ENCODE peak calls at places on chromosomes 3 and 15, in eight cellular contexts. One of them, this sample, is unnamed. For H3K4me1, the result is how much of the 10 kb centered on the place peaks cover.

GRCh38 chr15:44084728-44085127 is 110.3 kb downstream of the FRMD5 start:
- DNase-seq in lung: no peak
- DNase-seq in mesendoderm: no peak
- DNase-seq in neural progenitor cell: no peak
- DNase-seq in mesenchymal stem cell: no peak
- DNase-seq in Panc1: no peak
- DNase-seq in CD4-positive, alpha-beta memory T cell: no peak
- DNase-seq in stomach: no peak
- DNase-seq in this sample: no peak

GRCh38 chr3:131067983-131068382 is 41.3 kb downstream of the NEK11 start:
- DNase-seq in lung: no peak
- DNase-seq in mesenchymal stem cell: no peak
- DNase-seq in stomach: no peak
- DNase-seq in mesendoderm: no peak
- DNase-seq in neural progenitor cell: no peak
- DNase-seq in CD4-positive, alpha-beta memory T cell: no peak
- DNase-seq in Panc1: no peak
- DNase-seq in this sample: no peak

GRCh38 chr15:56496635-56497034 is 31.7 kb upstream of the MNS1 start:
- DNase-seq in lung: no peak
- DNase-seq in mesendoderm: peak
- DNase-seq in Panc1: peak
- DNase-seq in stomach: no peak
- DNase-seq in neural progenitor cell: peak
- DNase-seq in mesenchymal stem cell: peak
- DNase-seq in CD4-positive, alpha-beta memory T cell: peak
- DNase-seq in this sample: peak

GRCh38 chr15:80403712-80404056 is 498 bp upstream of the ARNT2 start:
- DNase-seq in stomach: no peak
- DNase-seq in lung: no peak
- DNase-seq in CD4-positive, alpha-beta memory T cell: no peak
- DNase-seq in Panc1: no peak
- DNase-seq in neural progenitor cell: peak
- DNase-seq in mesenchymal stem cell: no peak
- DNase-seq in mesendoderm: peak
- DNase-seq in this sample: no peak

GRCh38 chr3:183193762-183194701 is 31.5 kb upstream of the LAMP3 start:
- DNase-seq in mesenchymal stem cell: no peak
- DNase-seq in Panc1: no peak
- DNase-seq in mesendoderm: no peak
- DNase-seq in lung: no peak
- DNase-seq in neural progenitor cell: no peak
- DNase-seq in stomach: no peak
- DNase-seq in CD4-positive, alpha-beta memory T cell: no peak
- DNase-seq in this sample: no peak

GRCh38 chr15:78909791-78910228 is 35.0 kb downstream of the CTSH start:
- DNase-seq in neural progenitor cell: peak
- DNase-seq in stomach: no peak
- DNase-seq in lung: no peak
- DNase-seq in mesendoderm: peak
- DNase-seq in CD4-positive, alpha-beta memory T cell: peak
- DNase-seq in mesenchymal stem cell: peak
- DNase-seq in Panc1: no peak
- DNase-seq in this sample: peak

GRCh38 chr15:66154581-66154980 is 99.0 kb downstream of the MEGF11 start:
- DNase-seq in CD4-positive, alpha-beta memory T cell: no peak
- DNase-seq in mesenchymal stem cell: no peak
- DNase-seq in mesendoderm: no peak
- DNase-seq in Panc1: no peak
- DNase-seq in stomach: no peak
- DNase-seq in neural progenitor cell: no peak
- DNase-seq in lung: no peak
- DNase-seq in this sample: no peak

GRCh38 chr3:58660998-58661397 is 5.6 kb downstream of the FAM3D start:
- DNase-seq in mesendoderm: no peak
- DNase-seq in CD4-positive, alpha-beta memory T cell: no peak
- DNase-seq in lung: no peak
- DNase-seq in neural progenitor cell: no peak
- DNase-seq in stomach: no peak
- DNase-seq in mesenchymal stem cell: no peak
- DNase-seq in Panc1: no peak
- DNase-seq in this sample: no peak

GRCh38 chr15:68387288-68388143 is 44.4 kb downstream of the ITGA11 start:
- DNase-seq in CD4-positive, alpha-beta memory T cell: no peak
- DNase-seq in lung: no peak
- DNase-seq in neural progenitor cell: no peak
- DNase-seq in Panc1: no peak
- DNase-seq in stomach: peak
- DNase-seq in mesendoderm: no peak
- DNase-seq in mesenchymal stem cell: peak
- DNase-seq in this sample: no peak

GRCh38 chr3:71543371-71544016 is 40.0 kb downstream of the FOXP1 start:
- DNase-seq in mesenchymal stem cell: no peak
- DNase-seq in mesendoderm: no peak
- DNase-seq in stomach: no peak
- DNase-seq in lung: no peak
- DNase-seq in CD4-positive, alpha-beta memory T cell: no peak
- DNase-seq in neural progenitor cell: no peak
- DNase-seq in Panc1: no peak
- DNase-seq in this sample: no peak

GRCh38 chr3:57755368-57756021 is 614 bp upstream of the SLMAP start:
- DNase-seq in CD4-positive, alpha-beta memory T cell: peak
- DNase-seq in stomach: peak
- DNase-seq in mesenchymal stem cell: no peak
- DNase-seq in mesendoderm: peak
- DNase-seq in lung: no peak
- DNase-seq in Panc1: no peak
- DNase-seq in neural progenitor cell: peak
- DNase-seq in this sample: no peak

DNA sequence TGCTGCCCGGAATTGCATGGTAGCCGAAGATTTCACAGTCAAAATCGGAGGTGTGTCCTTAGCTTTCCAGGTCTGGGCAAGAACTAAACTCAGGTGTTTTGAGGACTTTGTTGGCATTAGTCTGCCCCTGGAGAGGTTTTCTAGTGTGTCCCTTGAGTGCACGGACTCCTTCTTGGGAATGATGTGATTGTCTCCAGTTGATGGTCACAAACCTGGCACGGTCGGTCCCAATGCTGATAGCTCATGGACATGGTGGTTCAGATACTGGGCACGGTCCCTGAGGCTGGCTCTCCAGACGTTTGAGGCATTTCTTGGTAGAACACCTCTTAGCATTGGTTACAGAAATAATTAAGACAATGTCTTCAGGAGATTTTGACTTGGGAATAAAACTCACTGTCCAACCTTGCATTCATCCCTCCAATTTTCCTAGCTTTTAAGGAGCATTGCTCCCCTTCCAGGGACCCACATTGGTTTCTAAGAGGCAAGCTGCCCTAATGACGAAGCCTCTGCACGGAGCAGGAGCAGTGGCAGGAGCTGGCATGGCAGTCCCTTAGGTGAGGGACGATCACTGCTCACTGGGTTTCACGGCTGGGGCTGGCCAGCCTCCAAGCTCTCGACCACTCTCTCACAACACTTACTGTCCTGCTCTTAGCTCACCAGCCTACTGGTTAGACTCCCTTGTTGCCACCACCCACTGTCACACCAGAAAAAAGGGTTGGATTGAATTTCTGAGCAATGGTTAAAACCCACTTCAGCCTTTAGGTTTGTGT is 68.1 kb downstream of the PGPEP1L start:
- DNase-seq in neural progenitor cell: no peak
- DNase-seq in stomach: no peak
- DNase-seq in mesendoderm: no peak
- DNase-seq in mesenchymal stem cell: no peak
- DNase-seq in CD4-positive, alpha-beta memory T cell: no peak
- DNase-seq in Panc1: no peak
- DNase-seq in lung: no peak
- DNase-seq in this sample: no peak
- H3K4me1 ChIP-seq in neural progenitor cell: under half
- H3K4me1 ChIP-seq in stomach: under half
- H3K4me1 ChIP-seq in mesendoderm: under half
- H3K4me1 ChIP-seq in mesenchymal stem cell: under half
- H3K4me1 ChIP-seq in CD4-positive, alpha-beta memory T cell: under half
- H3K4me1 ChIP-seq in Panc1: under half
- H3K4me1 ChIP-seq in lung: under half
- H3K4me1 ChIP-seq in this sample: under half

DNA sequence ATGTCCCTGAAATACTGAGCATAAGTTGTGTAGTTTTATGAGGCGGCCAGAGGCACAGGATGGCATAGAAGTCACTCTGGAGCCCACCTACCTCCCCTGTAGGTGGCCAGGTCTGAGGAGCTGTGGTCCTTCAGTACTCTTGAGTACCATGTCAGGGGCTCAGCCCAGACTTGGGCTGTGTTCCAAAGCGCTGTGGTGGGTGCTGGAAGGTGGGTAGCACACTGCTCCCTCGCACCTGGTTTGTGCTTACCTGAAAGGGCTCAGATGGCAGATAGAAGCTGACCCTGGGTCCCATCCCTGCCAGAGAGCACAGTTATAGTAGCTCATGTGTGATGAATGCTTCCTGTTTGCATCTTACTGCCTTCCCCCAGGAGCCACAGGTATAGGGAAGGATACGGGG is 15.5 kb downstream of the NISCH start:
- DNase-seq in stomach: no peak
- DNase-seq in mesenchymal stem cell: no peak
- DNase-seq in CD4-positive, alpha-beta memory T cell: no peak
- DNase-seq in mesendoderm: no peak
- DNase-seq in lung: no peak
- DNase-seq in neural progenitor cell: no peak
- DNase-seq in Panc1: no peak
- DNase-seq in this sample: no peak
- H3K27ac ChIP-seq in stomach: no peak
- H3K27ac ChIP-seq in mesenchymal stem cell: no peak
- H3K27ac ChIP-seq in CD4-positive, alpha-beta memory T cell: no peak
- H3K27ac ChIP-seq in mesendoderm: no peak
- H3K27ac ChIP-seq in lung: no peak
- H3K27ac ChIP-seq in neural progenitor cell: no peak
- H3K27ac ChIP-seq in Panc1: no peak
- H3K27ac ChIP-seq in this sample: no peak

GRCh38 chr15:100945006-100945405 is 25.8 kb downstream of the LRRK1 start:
- DNase-seq in CD4-positive, alpha-beta memory T cell: no peak
- DNase-seq in mesendoderm: no peak
- DNase-seq in neural progenitor cell: no peak
- DNase-seq in mesenchymal stem cell: no peak
- DNase-seq in lung: no peak
- DNase-seq in Panc1: no peak
- DNase-seq in stomach: no peak
- DNase-seq in this sample: no peak
- H3K4me1 ChIP-seq in CD4-positive, alpha-beta memory T cell: under half
- H3K4me1 ChIP-seq in mesendoderm: under half
- H3K4me1 ChIP-seq in neural progenitor cell: under half
- H3K4me1 ChIP-seq in mesenchymal stem cell: under half
- H3K4me1 ChIP-seq in lung: under half
- H3K4me1 ChIP-seq in Panc1: half or more
- H3K4me1 ChIP-seq in stomach: under half
- H3K4me1 ChIP-seq in this sample: under half

DNA sequence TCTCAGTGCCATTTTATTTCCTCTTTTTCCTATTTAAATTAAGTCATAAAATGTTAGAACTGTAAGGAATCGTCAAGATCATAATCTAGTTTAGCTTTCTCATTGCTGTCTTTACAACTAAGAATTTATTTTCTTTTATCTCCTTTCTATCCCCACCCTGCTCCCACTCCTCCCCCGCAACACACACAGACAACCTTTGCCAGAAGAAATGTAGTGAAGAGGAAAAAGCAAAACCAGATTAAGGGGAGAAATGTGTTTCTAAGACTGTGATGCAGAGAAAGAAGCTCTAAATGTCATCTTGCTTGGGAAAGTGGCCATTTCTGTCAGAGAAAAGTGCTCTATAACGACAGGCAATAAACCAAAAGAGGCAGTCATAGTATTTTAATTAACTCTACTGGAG is 78.3 kb upstream of the MLF1 start:
- DNase-seq in CD4-positive, alpha-beta memory T cell: no peak
- DNase-seq in mesendoderm: no peak
- DNase-seq in lung: no peak
- DNase-seq in stomach: no peak
- DNase-seq in mesenchymal stem cell: no peak
- DNase-seq in neural progenitor cell: no peak
- DNase-seq in Panc1: no peak
- DNase-seq in this sample: no peak
- H3K27ac ChIP-seq in CD4-positive, alpha-beta memory T cell: no peak
- H3K27ac ChIP-seq in mesendoderm: no peak
- H3K27ac ChIP-seq in lung: no peak
- H3K27ac ChIP-seq in stomach: no peak
- H3K27ac ChIP-seq in mesenchymal stem cell: no peak
- H3K27ac ChIP-seq in neural progenitor cell: peak
- H3K27ac ChIP-seq in Panc1: no peak
- H3K27ac ChIP-seq in this sample: no peak

GRCh38 chr3:69110941-69111546 is 11.4 kb downstream of the LMOD3 start:
- DNase-seq in mesendoderm: no peak
- DNase-seq in Panc1: no peak
- DNase-seq in stomach: no peak
- DNase-seq in mesenchymal stem cell: no peak
- DNase-seq in neural progenitor cell: no peak
- DNase-seq in CD4-positive, alpha-beta memory T cell: no peak
- DNase-seq in lung: no peak
- DNase-seq in this sample: no peak
- H3K4me1 ChIP-seq in mesendoderm: under half
- H3K4me1 ChIP-seq in Panc1: under half
- H3K4me1 ChIP-seq in stomach: under half
- H3K4me1 ChIP-seq in mesenchymal stem cell: under half
- H3K4me1 ChIP-seq in neural progenitor cell: under half
- H3K4me1 ChIP-seq in CD4-positive, alpha-beta memory T cell: under half
- H3K4me1 ChIP-seq in lung: under half
- H3K4me1 ChIP-seq in this sample: under half

DNA sequence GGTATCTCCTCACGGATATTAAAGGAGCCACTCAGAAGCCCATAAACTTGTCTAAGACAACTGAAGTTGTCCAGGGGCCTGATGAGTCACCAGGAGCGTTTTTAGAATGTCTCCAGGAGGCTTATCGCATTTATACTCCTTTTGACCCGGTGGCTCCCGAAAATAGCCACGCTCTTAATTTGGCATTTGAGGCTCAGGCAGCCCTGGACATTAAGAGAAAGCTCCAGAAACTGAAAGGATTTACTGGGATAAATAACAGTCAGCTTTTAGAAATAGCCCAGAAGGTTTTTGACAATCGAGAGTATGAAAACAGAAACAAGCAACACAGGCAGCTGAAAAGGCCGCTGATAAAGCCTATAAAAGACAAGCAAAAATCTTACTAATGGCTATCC is 4.1 kb downstream of the DET1 start:
- DNase-seq in Panc1: no peak
- DNase-seq in mesendoderm: no peak
- DNase-seq in mesenchymal stem cell: peak
- DNase-seq in CD4-positive, alpha-beta memory T cell: no peak
- DNase-seq in stomach: no peak
- DNase-seq in neural progenitor cell: no peak
- DNase-seq in lung: no peak
- DNase-seq in this sample: no peak
- H3K27ac ChIP-seq in Panc1: no peak
- H3K27ac ChIP-seq in mesendoderm: peak
- H3K27ac ChIP-seq in mesenchymal stem cell: no peak
- H3K27ac ChIP-seq in CD4-positive, alpha-beta memory T cell: no peak
- H3K27ac ChIP-seq in stomach: peak
- H3K27ac ChIP-seq in neural progenitor cell: no peak
- H3K27ac ChIP-seq in lung: peak
- H3K27ac ChIP-seq in this sample: no peak

GRCh38 chr3:119669906-119670570 is 7.2 kb downstream of the COX17 start:
- DNase-seq in mesenchymal stem cell: peak
- DNase-seq in stomach: no peak
- DNase-seq in CD4-positive, alpha-beta memory T cell: no peak
- DNase-seq in neural progenitor cell: no peak
- DNase-seq in Panc1: no peak
- DNase-seq in lung: no peak
- DNase-seq in mesendoderm: no peak
- DNase-seq in this sample: no peak
- H3K4me1 ChIP-seq in mesenchymal stem cell: under half
- H3K4me1 ChIP-seq in stomach: under half
- H3K4me1 ChIP-seq in CD4-positive, alpha-beta memory T cell: under half
- H3K4me1 ChIP-seq in neural progenitor cell: under half
- H3K4me1 ChIP-seq in Panc1: under half
- H3K4me1 ChIP-seq in lung: under half
- H3K4me1 ChIP-seq in mesendoderm: under half
- H3K4me1 ChIP-seq in this sample: under half

This sample was measured in iPS DF 6.9.